ENCODE peak calls at places on chromosomes 16 and 17, in eight cellular contexts. L is fibroblast of the conjunctiva, J is Kasumi-1, P is renal cortical epithelial cell, U is hippocampal formation, V is left cardiac atrium, T is dermis blood vessel endothelial cell, X is GM04504. I is an unnamed sample.

GRCh38 chr17:60102632-60103047 is 23.9 kb upstream of the HEATR6 start:
- DNase-seq in L (peak; percentile 39), J (peak; percentile 64), P (no peak), U (no peak), V (peak; percentile 27), T (peak; percentile 37), X (no peak), I (peak; percentile 37)

GRCh38 chr16:4461250-4462085 is 13.0 kb downstream of the NMRAL1 start:
- DNase-seq in L (no peak), J (no peak), P (no peak), U (no peak), V (no peak), T (no peak), X (no peak), I (no peak)

GRCh38 chr16:49857423-49858181 is 1.7 kb upstream of the ZNF423 start:
- DNase-seq in L (no peak), J (peak; percentile 60), P (no peak), U (no peak), V (peak; percentile 60), T (peak; percentile 77), X (no peak), I (peak; percentile 61)

GRCh38 chr17:75181608-75182318 is 996 bp downstream of the SUMO2 start:
- DNase-seq in L (no peak), J (peak; percentile 48), P (no peak), U (no peak), V (no peak), T (peak; percentile 43), X (no peak), I (no peak)

GRCh38 chr17:4229627-4230026 is 34.2 kb downstream of the ANKFY1 start:
- DNase-seq in L (no peak), J (no peak), P (peak; percentile 57), U (no peak), V (peak; percentile 51), T (peak; percentile 6), X (peak; percentile 63), I (peak; percentile 85)

GRCh38 chr17:66791337-66791736 is 43.6 kb upstream of the CACNG5 start:
- DNase-seq in L (no peak), J (peak; percentile 99), P (no peak), U (peak; percentile 37), V (no peak), T (no peak), X (no peak), I (no peak)

GRCh38 chr16:88453621-88454314 is 688 bp downstream of the ZFPM1 start:
- DNase-seq in L (no peak), J (peak; percentile 18), P (no peak), U (no peak), V (no peak), T (peak; percentile 31), X (no peak), I (peak; percentile 33)

GRCh38 chr16:31451681-31452351 is 7.5 kb upstream of the ARMC5 start:
- DNase-seq in L (peak; percentile 60), J (peak; percentile 56), P (peak; percentile 53), U (peak; percentile 43), V (peak; percentile 66), T (peak; percentile 71), X (no peak), I (peak; percentile 89)

GRCh38 chr16:8178271-8178670 is 412.0 kb downstream of the TMEM114 start:
- DNase-seq in L (no peak), J (no peak), P (no peak), U (no peak), V (no peak), T (no peak), X (no peak), I (no peak)

GRCh38 chr17:2369551-2370210 is 31.2 kb downstream of the MNT start:
- DNase-seq in L (no peak), J (peak; percentile 19), P (no peak), U (no peak), V (no peak), T (no peak), X (no peak), I (no peak)

GRCh38 chr17:2172447-2172938 is 117.6 kb downstream of the HIC1 start:
- DNase-seq in L (no peak), J (no peak), P (no peak), U (no peak), V (peak; percentile 65), T (peak; percentile 93), X (peak; percentile 48), I (peak; percentile 78)

GRCh38 chr16:66521951-66522771 is 27.8 kb downstream of the TK2 start:
- DNase-seq in L (no peak), J (no peak), P (peak; percentile 98), U (no peak), V (no peak), T (peak; percentile 76), X (no peak), I (peak; percentile 85)

GRCh38 chr17:38922538-38923291 is 2.7 kb upstream of the LASP1NB start:
- DNase-seq in L (peak; percentile 79), J (no peak), P (peak; percentile 61), U (no peak), V (peak; percentile 83), T (peak; percentile 76), X (peak; percentile 35), I (peak; percentile 59)

GRCh38 chr17:79305831-79306687 is 231.4 kb downstream of the ENGASE start:
- DNase-seq in L (no peak), J (no peak), P (no peak), U (no peak), V (peak; percentile 35), T (no peak), X (no peak), I (peak; percentile 73)

GRCh38 chr17:16415031-16415924 is at the start of gene TRPV2:
- DNase-seq in L (no peak), J (no peak), P (no peak), U (no peak), V (peak; percentile 66), T (peak; percentile 38), X (no peak), I (peak; percentile 19)

GRCh38 chr17:63293310-63293709 is 152.8 kb downstream of the CYB561 start:
- DNase-seq in L (peak; percentile 68), J (no peak), P (peak; percentile 71), U (no peak), V (no peak), T (peak; percentile 58), X (peak; percentile 20), I (no peak)

GRCh38 chr17:47720754-47721533 is 12.1 kb upstream of the TBX21 start:
- DNase-seq in L (no peak), J (peak; percentile 42), P (no peak), U (no peak), V (no peak), T (peak; percentile 33), X (no peak), I (peak; percentile 48)

GRCh38 chr17:50120475-50121253 is 9.3 kb downstream of the SAMD14 start:
- DNase-seq in L (no peak), J (no peak), P (no peak), U (no peak), V (no peak), T (no peak), X (no peak), I (no peak)

GRCh38 chr17:76992911-76993310 is 124.7 kb downstream of the MGAT5B start:
- DNase-seq in L (no peak), J (no peak), P (no peak), U (no peak), V (no peak), T (no peak), X (no peak), I (no peak)

GRCh38 chr16:67243481-67243880 is 3.8 kb downstream of the FHOD1 start:
- DNase-seq in L (no peak), J (no peak), P (no peak), U (no peak), V (peak; percentile 60), T (peak; percentile 32), X (no peak), I (no peak)

I was measured in ACHN.